ENCODE peak calls at places on chromosomes 12 and 14, in five cellular contexts. One of them, this sample, is unnamed.

GRCh38 chr14:61749264-61749663 is 13.0 kb upstream of the SNAPC1 start:
- DNase-seq in MM.1S: no peak
- DNase-seq in A549: no peak
- DNase-seq in colonic mucosa: no peak
- DNase-seq in HL-60: no peak
- DNase-seq in this sample: no peak

GRCh38 chr14:101039755-101040138 is 136.2 kb upstream of the RTL1 start:
- DNase-seq in colonic mucosa: no peak
- DNase-seq in MM.1S: no peak
- DNase-seq in HL-60: no peak
- DNase-seq in A549: no peak
- DNase-seq in this sample: no peak

GRCh38 chr12:103806807-103807206 is 34.2 kb downstream of the NT5DC3 start:
- DNase-seq in A549: no peak
- DNase-seq in colonic mucosa: no peak
- DNase-seq in HL-60: no peak
- DNase-seq in MM.1S: no peak
- DNase-seq in this sample: no peak

GRCh38 chr14:21026251-21026987 is 1.6 kb upstream of the NDRG2 start:
- DNase-seq in MM.1S: no peak
- DNase-seq in HL-60: no peak
- DNase-seq in colonic mucosa: no peak
- DNase-seq in A549: no peak
- DNase-seq in this sample: no peak

GRCh38 chr14:92121207-92121669 is 268 bp downstream of the NDUFB1 start:
- DNase-seq in MM.1S: peak; percentile 28
- DNase-seq in HL-60: no peak
- DNase-seq in A549: no peak
- DNase-seq in colonic mucosa: no peak
- DNase-seq in this sample: no peak

GRCh38 chr12:65712264-65713004 is 111.8 kb upstream of the HMGA2 start:
- DNase-seq in A549: no peak
- DNase-seq in HL-60: no peak
- DNase-seq in colonic mucosa: no peak
- DNase-seq in MM.1S: no peak
- DNase-seq in this sample: no peak

GRCh38 chr12:51218607-51219161 is 822 bp upstream of the POU6F1 start:
- DNase-seq in HL-60: no peak
- DNase-seq in MM.1S: no peak
- DNase-seq in colonic mucosa: peak; percentile 42
- DNase-seq in A549: no peak
- DNase-seq in this sample: no peak

GRCh38 chr14:34699873-34700621 is 14.3 kb downstream of the CFL2 start:
- DNase-seq in HL-60: no peak
- DNase-seq in MM.1S: no peak
- DNase-seq in A549: peak; percentile 65
- DNase-seq in colonic mucosa: no peak
- DNase-seq in this sample: peak; percentile 75

GRCh38 chr12:71754461-71755145 is at the start of gene RAB21:
- DNase-seq in colonic mucosa: peak; percentile 100
- DNase-seq in MM.1S: peak; percentile 99
- DNase-seq in HL-60: peak; percentile 92
- DNase-seq in A549: peak; percentile 92
- DNase-seq in this sample: peak; percentile 52

GRCh38 chr12:132578118-132578517 is 32.3 kb downstream of the LRCOL1 start:
- DNase-seq in colonic mucosa: no peak
- DNase-seq in A549: no peak
- DNase-seq in MM.1S: no peak
- DNase-seq in HL-60: no peak
- DNase-seq in this sample: no peak

GRCh38 chr14:103108749-103109207 is 14.3 kb downstream of the EXOC3L4 start:
- DNase-seq in MM.1S: no peak
- DNase-seq in colonic mucosa: no peak
- DNase-seq in HL-60: peak; percentile 75
- DNase-seq in A549: no peak
- DNase-seq in this sample: no peak

GRCh38 chr14:36975834-36976233 is 196.6 kb downstream of the SLC25A21 start:
- DNase-seq in MM.1S: no peak
- DNase-seq in colonic mucosa: no peak
- DNase-seq in A549: no peak
- DNase-seq in HL-60: no peak
- DNase-seq in this sample: no peak
- TF ChIP-seq CTCF in MM.1S: no peak
- TF ChIP-seq CTCF in colonic mucosa: no peak
- TF ChIP-seq CTCF in A549: peak; percentile 18
- TF ChIP-seq CTCF in HL-60: no peak
- TF ChIP-seq CTCF in this sample: no peak

DNA sequence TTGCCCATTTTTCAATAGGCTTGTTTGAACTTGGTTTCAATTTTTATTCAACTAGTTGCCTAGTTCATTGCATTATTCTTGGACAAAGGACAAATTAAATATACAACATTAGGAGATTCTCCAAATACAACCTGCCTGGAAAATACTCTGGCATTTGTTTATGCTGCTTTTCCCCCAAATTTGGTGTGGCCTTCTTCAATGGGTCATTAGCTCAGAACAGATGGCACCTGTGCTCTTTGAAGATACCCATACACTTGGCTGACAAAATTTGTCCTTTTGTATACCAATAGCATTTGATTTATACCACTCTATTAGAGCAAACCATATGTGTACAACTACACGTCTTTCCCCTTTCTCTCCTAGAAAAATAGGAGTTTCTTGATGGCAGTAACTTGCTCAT is 35.7 kb downstream of the WBP11 start:
- DNase-seq in colonic mucosa: no peak
- DNase-seq in MM.1S: no peak
- DNase-seq in A549: no peak
- DNase-seq in HL-60: no peak
- DNase-seq in this sample: no peak
- H3K4me3 ChIP-seq in colonic mucosa: no peak overlapping the region
- H3K4me3 ChIP-seq in MM.1S: no peak overlapping the region
- H3K4me3 ChIP-seq in A549: no peak overlapping the region
- H3K4me3 ChIP-seq in HL-60: no peak overlapping the region
- H3K4me3 ChIP-seq in this sample: no peak overlapping the region

GRCh38 chr14:76946753-76947077 is 81.8 kb downstream of the IRF2BPL start:
- DNase-seq in HL-60: no peak
- DNase-seq in colonic mucosa: no peak
- DNase-seq in A549: no peak
- DNase-seq in MM.1S: no peak
- DNase-seq in this sample: no peak

GRCh38 chr14:76948976-76949375 is 79.5 kb downstream of the IRF2BPL start:
- DNase-seq in MM.1S: no peak
- DNase-seq in A549: no peak
- DNase-seq in colonic mucosa: no peak
- DNase-seq in HL-60: no peak
- DNase-seq in this sample: no peak

GRCh38 chr14:76948213-76948947 is 80.1 kb downstream of the IRF2BPL start:
- DNase-seq in HL-60: no peak
- DNase-seq in A549: peak; percentile 41
- DNase-seq in colonic mucosa: peak; percentile 70
- DNase-seq in MM.1S: no peak
- DNase-seq in this sample: no peak

GRCh38 chr14:76947838-76948184 is 80.7 kb downstream of the IRF2BPL start:
- DNase-seq in HL-60: no peak
- DNase-seq in MM.1S: no peak
- DNase-seq in A549: no peak
- DNase-seq in colonic mucosa: no peak
- DNase-seq in this sample: no peak

DNA sequence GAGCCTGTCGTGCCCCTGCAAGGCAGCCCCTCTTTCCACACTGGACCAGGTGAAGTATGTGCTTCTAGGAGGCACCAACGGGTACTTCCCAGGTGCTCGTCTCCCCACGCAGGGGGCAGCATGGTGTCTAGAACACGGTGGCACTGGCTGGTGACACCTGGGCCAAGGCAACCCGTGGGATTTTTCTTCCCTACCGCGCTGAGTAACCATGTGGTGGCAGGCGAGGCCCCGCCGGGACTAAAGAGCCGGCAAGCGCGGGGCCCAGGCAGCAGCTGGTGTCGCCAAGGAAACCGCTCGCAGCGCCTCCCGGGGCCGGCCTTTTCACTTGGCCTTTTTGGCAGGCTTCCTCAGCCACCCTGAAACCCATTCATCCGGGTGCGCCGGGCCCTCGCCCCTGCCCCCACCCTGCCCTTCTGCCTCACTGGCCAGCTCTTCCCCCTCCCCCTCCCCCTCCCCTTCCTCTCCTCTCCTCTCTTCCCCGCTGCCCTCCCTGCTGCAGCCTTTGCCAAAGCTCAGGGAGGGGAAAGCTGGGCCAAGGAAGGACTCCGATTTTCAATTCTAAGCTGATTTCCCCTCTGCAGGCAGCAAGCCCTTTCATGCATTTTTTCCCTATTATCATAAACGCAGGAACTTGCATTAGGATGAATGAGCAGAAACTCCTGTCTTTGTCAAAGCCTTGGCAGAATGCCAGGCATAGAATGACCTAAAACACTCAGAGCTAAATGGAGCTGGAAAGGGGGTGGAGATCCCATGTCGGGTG is 81.2 kb downstream of the IRF2BPL start:
- DNase-seq in colonic mucosa: peak; percentile 92
- DNase-seq in A549: peak; percentile 90
- DNase-seq in MM.1S: peak; percentile 82
- DNase-seq in HL-60: no peak
- DNase-seq in this sample: peak; percentile 82
- TF ChIP-seq CTCF in colonic mucosa: peak; percentile 30
- TF ChIP-seq CTCF in A549: peak; percentile 56
- TF ChIP-seq CTCF in MM.1S: peak; percentile 43
- TF ChIP-seq CTCF in HL-60: no peak
- TF ChIP-seq CTCF in this sample: peak; percentile 53

GRCh38 chr14:56581041-56581727 is 1.6 kb downstream of the TMEM260 start:
- DNase-seq in HL-60: no peak
- DNase-seq in MM.1S: no peak
- DNase-seq in A549: no peak
- DNase-seq in colonic mucosa: no peak
- DNase-seq in this sample: no peak
- H3K4me3 ChIP-seq in HL-60: peak overlapping the region; percentile 95
- H3K4me3 ChIP-seq in MM.1S: peak overlapping the region; percentile 86
- H3K4me3 ChIP-seq in A549: peak overlapping the region; percentile 87
- H3K4me3 ChIP-seq in colonic mucosa: no peak overlapping the region
- H3K4me3 ChIP-seq in this sample: peak overlapping the region; percentile 99

DNA sequence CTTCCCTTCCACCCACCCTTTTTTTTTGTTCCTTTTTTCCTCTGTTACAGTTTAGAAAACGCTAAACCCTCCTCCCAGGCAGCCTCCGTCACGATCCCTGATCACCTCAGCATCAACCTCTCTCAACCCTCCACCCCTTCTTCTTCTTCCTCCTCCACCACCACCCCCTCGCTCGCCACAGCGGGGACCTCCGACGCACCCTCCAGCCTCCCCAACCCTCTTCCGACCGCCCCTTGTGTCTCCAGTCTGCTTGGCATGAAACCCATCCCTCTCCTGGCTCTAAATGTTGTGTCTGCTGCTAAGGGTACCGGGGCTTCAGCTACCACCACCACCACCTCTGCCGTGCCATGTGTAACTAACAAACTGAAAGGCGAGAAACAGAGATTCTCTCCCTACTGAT is 22.9 kb downstream of the PCBP2 start:
- DNase-seq in colonic mucosa: no peak
- DNase-seq in A549: no peak
- DNase-seq in HL-60: no peak
- DNase-seq in MM.1S: no peak
- DNase-seq in this sample: no peak
- TF ChIP-seq CTCF in colonic mucosa: no peak
- TF ChIP-seq CTCF in A549: no peak
- TF ChIP-seq CTCF in HL-60: no peak
- TF ChIP-seq CTCF in MM.1S: no peak
- TF ChIP-seq CTCF in this sample: no peak

GRCh38 chr12:64123448-64123847 is 98.6 kb downstream of the KICS2 start:
- DNase-seq in A549: no peak
- DNase-seq in colonic mucosa: no peak
- DNase-seq in MM.1S: no peak
- DNase-seq in HL-60: no peak
- DNase-seq in this sample: no peak

GRCh38 chr12:64120568-64120967 is 101.5 kb downstream of the KICS2 start:
- DNase-seq in colonic mucosa: no peak
- DNase-seq in MM.1S: no peak
- DNase-seq in HL-60: no peak
- DNase-seq in A549: no peak
- DNase-seq in this sample: no peak

GRCh38 chr12:64124511-64125197 is 97.4 kb downstream of the KICS2 start:
- DNase-seq in HL-60: no peak
- DNase-seq in MM.1S: no peak
- DNase-seq in A549: no peak
- DNase-seq in colonic mucosa: no peak
- DNase-seq in this sample: no peak

GRCh38 chr12:64127811-64128210 is 94.3 kb downstream of the KICS2 start:
- DNase-seq in MM.1S: no peak
- DNase-seq in A549: no peak
- DNase-seq in colonic mucosa: no peak
- DNase-seq in HL-60: no peak
- DNase-seq in this sample: no peak

GRCh38 chr12:64125913-64126312 is 96.2 kb downstream of the KICS2 start:
- DNase-seq in A549: no peak
- DNase-seq in HL-60: no peak
- DNase-seq in MM.1S: no peak
- DNase-seq in colonic mucosa: no peak
- DNase-seq in this sample: no peak
- H3K4me3 ChIP-seq in A549: no peak overlapping the region
- H3K4me3 ChIP-seq in HL-60: no peak overlapping the region
- H3K4me3 ChIP-seq in MM.1S: no peak overlapping the region
- H3K4me3 ChIP-seq in colonic mucosa: no peak overlapping the region
- H3K4me3 ChIP-seq in this sample: no peak overlapping the region

DNA sequence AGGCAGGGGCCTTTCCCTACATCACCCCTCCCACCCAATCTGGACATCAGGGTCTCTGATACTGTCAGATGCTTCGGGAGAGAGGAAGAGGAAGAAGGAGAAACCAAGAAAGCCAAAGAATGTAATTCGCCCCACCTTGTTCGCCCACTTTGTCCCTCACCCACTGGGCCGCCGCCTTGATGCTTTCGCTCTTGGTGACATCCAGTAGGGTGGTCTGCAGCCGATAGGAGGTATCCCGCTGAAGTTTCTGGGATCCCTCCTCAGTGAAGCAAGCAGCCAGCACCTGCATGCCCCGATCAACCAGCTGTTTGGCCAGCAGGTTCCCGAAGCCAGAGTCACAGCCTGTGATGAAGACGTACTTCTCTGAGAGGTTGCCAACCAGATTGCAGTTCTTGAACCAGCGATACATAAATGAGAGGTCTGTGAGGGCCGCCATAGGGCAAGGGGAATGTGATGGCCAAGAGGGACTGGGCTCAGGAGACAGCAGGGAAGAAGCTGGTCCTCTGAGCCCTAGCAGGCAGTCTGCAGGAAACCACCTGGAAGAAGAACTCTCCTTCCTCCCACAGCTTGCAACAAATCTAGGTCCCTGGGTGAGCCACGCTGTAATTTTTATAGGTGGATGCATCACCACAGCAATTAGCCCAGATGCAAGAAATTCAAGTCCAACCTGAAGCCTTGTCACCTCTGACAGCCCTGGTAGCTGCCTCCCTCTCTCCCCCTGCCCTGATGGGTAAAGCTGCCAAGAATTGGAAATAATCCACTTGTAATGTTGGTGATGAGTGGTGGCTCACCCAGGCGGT is at the start of gene SDR9C7:
- DNase-seq in colonic mucosa: no peak
- DNase-seq in A549: no peak
- DNase-seq in HL-60: no peak
- DNase-seq in MM.1S: no peak
- DNase-seq in this sample: no peak
- TF ChIP-seq CTCF in colonic mucosa: no peak
- TF ChIP-seq CTCF in A549: no peak
- TF ChIP-seq CTCF in HL-60: no peak
- TF ChIP-seq CTCF in MM.1S: no peak
- TF ChIP-seq CTCF in this sample: no peak

This sample was measured in epithelial cell of proximal tubule.